ENCODE peak calls at places on chromosomes 12 and 14, in six cellular contexts. One of them, this sample, is unnamed.

GRCh38 chr14:40694026-40694425 is 912.6 kb upstream of the LRFN5 start:
- DNase-seq in T-cell: no peak
- DNase-seq in ELR: no peak
- DNase-seq in RPMI7951: peak
- DNase-seq in left colon: no peak
- DNase-seq in EH: no peak
- DNase-seq in this sample: no peak

GRCh38 chr12:90627180-90627896 is 327.6 kb downstream of the CCER1 start:
- DNase-seq in T-cell: no peak
- DNase-seq in ELR: no peak
- DNase-seq in RPMI7951: peak
- DNase-seq in left colon: no peak
- DNase-seq in EH: no peak
- DNase-seq in this sample: no peak

GRCh38 chr14:51246032-51246431 is 6.0 kb downstream of the TMX1 start:
- DNase-seq in T-cell: no peak
- DNase-seq in ELR: no peak
- DNase-seq in RPMI7951: no peak
- DNase-seq in left colon: no peak
- DNase-seq in EH: no peak
- DNase-seq in this sample: no peak

GRCh38 chr12:92570056-92570753 is 132.6 kb upstream of the PLEKHG7 start:
- DNase-seq in T-cell: peak
- DNase-seq in ELR: peak
- DNase-seq in RPMI7951: peak
- DNase-seq in left colon: no peak
- DNase-seq in EH: peak
- DNase-seq in this sample: no peak

GRCh38 chr14:23183479-23183878 is at the start of gene SLC7A8:
- DNase-seq in T-cell: no peak
- DNase-seq in ELR: peak
- DNase-seq in RPMI7951: no peak
- DNase-seq in left colon: peak
- DNase-seq in EH: peak
- DNase-seq in this sample: no peak

GRCh38 chr14:63686926-63687325 is 40.9 kb downstream of the SGPP1 start:
- DNase-seq in T-cell: no peak
- DNase-seq in ELR: no peak
- DNase-seq in RPMI7951: no peak
- DNase-seq in left colon: no peak
- DNase-seq in EH: no peak
- DNase-seq in this sample: no peak

GRCh38 chr12:43676183-43676813 is 82.3 kb downstream of the PUS7L start:
- DNase-seq in T-cell: no peak
- DNase-seq in ELR: peak
- DNase-seq in RPMI7951: peak
- DNase-seq in left colon: no peak
- DNase-seq in EH: peak
- DNase-seq in this sample: no peak

GRCh38 chr12:117051380-117051779 is 47.8 kb downstream of the TESC start:
- DNase-seq in T-cell: no peak
- DNase-seq in ELR: no peak
- DNase-seq in RPMI7951: no peak
- DNase-seq in left colon: no peak
- DNase-seq in EH: no peak
- DNase-seq in this sample: no peak

GRCh38 chr14:59483360-59483759 is 848 bp downstream of the L3HYPDH start:
- DNase-seq in T-cell: no peak
- DNase-seq in ELR: peak
- DNase-seq in RPMI7951: peak
- DNase-seq in left colon: no peak
- DNase-seq in EH: peak
- DNase-seq in this sample: no peak

GRCh38 chr12:6201199-6201608 is 1.0 kb downstream of the CD9 start:
- DNase-seq in T-cell: no peak
- DNase-seq in ELR: no peak
- DNase-seq in RPMI7951: no peak
- DNase-seq in left colon: peak
- DNase-seq in EH: no peak
- DNase-seq in this sample: no peak

GRCh38 chr12:52029686-52030085 is 21.6 kb upstream of the NR4A1 start:
- DNase-seq in T-cell: no peak
- DNase-seq in ELR: peak
- DNase-seq in RPMI7951: peak
- DNase-seq in left colon: no peak
- DNase-seq in EH: peak
- DNase-seq in this sample: no peak

GRCh38 chr14:23360496-23360895 is 4.5 kb downstream of the EFS start:
- DNase-seq in T-cell: no peak
- DNase-seq in ELR: no peak
- DNase-seq in RPMI7951: no peak
- DNase-seq in left colon: no peak
- DNase-seq in EH: no peak
- DNase-seq in this sample: no peak

GRCh38 chr14:73792476-73792875 is 59.2 kb upstream of the PTGR2 start:
- DNase-seq in T-cell: no peak
- DNase-seq in ELR: no peak
- DNase-seq in RPMI7951: no peak
- DNase-seq in left colon: peak
- DNase-seq in EH: no peak
- DNase-seq in this sample: no peak

GRCh38 chr12:85468356-85469157 is 188.5 kb downstream of the ALX1 start:
- DNase-seq in T-cell: no peak
- DNase-seq in ELR: peak
- DNase-seq in RPMI7951: peak
- DNase-seq in left colon: peak
- DNase-seq in EH: peak
- DNase-seq in this sample: no peak

GRCh38 chr12:50574621-50575348 is 70.0 kb downstream of the DIP2B start:
- DNase-seq in T-cell: no peak
- DNase-seq in ELR: no peak
- DNase-seq in RPMI7951: peak
- DNase-seq in left colon: no peak
- DNase-seq in EH: peak
- DNase-seq in this sample: no peak

GRCh38 chr14:95222151-95222631 is 64.9 kb upstream of the DICER1 start:
- DNase-seq in T-cell: no peak
- DNase-seq in ELR: peak
- DNase-seq in RPMI7951: no peak
- DNase-seq in left colon: no peak
- DNase-seq in EH: peak
- DNase-seq in this sample: no peak

GRCh38 chr14:97177016-97177415 is 379.8 kb downstream of the VRK1 start:
- DNase-seq in T-cell: peak
- DNase-seq in ELR: peak
- DNase-seq in RPMI7951: peak
- DNase-seq in left colon: no peak
- DNase-seq in EH: no peak
- DNase-seq in this sample: no peak

GRCh38 chr12:131732996-131733615 is 22.2 kb downstream of the SFSWAP start:
- DNase-seq in T-cell: no peak
- DNase-seq in ELR: no peak
- DNase-seq in RPMI7951: no peak
- DNase-seq in left colon: no peak
- DNase-seq in EH: no peak
- DNase-seq in this sample: no peak

GRCh38 chr14:71300474-71301359 is 393.5 kb downstream of the PCNX1 start:
- DNase-seq in T-cell: no peak
- DNase-seq in ELR: peak
- DNase-seq in RPMI7951: no peak
- DNase-seq in left colon: no peak
- DNase-seq in EH: peak
- DNase-seq in this sample: no peak